ENCODE peak calls at places on chromosomes 13 and 19, in six cellular contexts. Z is psoas muscle, B is uterus, D is AG04450, O is heart left ventricle, N is cardiac fibroblast. V is an unnamed sample.

GRCh38 chr13:98853791-98854191 is 101.3 kb upstream of the SLC15A1 start:
- DNase-seq in O (no peak), D (no peak), Z (peak; percentile 58), B (no peak), N (peak; percentile 37), V (peak; percentile 68)

GRCh38 chr19:15297416-15298224 is 34.7 kb downstream of the BRD4 start:
- DNase-seq in D (peak; percentile 52), N (peak; percentile 37), Z (no peak), O (no peak), B (no peak), V (no peak)

GRCh38 chr19:16449330-16449961 is 22.3 kb downstream of the EPS15L1 start:
- DNase-seq in O (no peak), Z (no peak), N (peak; percentile 24), D (no peak), B (no peak), V (peak; percentile 81)

GRCh38 chr13:60646600-60646999 is 249.6 kb downstream of the TDRD3 start:
- DNase-seq in B (no peak), N (no peak), Z (no peak), D (no peak), O (no peak), V (no peak)

GRCh38 chr19:5206751-5207075 is 133.9 kb downstream of the PTPRS start:
- DNase-seq in D (no peak), N (no peak), O (no peak), B (no peak), Z (no peak), V (no peak)

GRCh38 chr13:84821261-84821660 is 939.0 kb upstream of the SLITRK1 start:
- DNase-seq in O (no peak), B (no peak), N (no peak), D (no peak), Z (no peak), V (no peak)

GRCh38 chr13:112079696-112080095 is 12.7 kb downstream of the SOX1 start:
- DNase-seq in O (no peak), D (no peak), B (no peak), Z (no peak), N (peak; percentile 5), V (no peak)

GRCh38 chr13:50412046-50412617 is 396.9 kb downstream of the KCNRG start:
- DNase-seq in N (no peak), D (no peak), B (no peak), Z (no peak), O (no peak), V (no peak)

GRCh38 chr13:97298816-97299215 is 76.7 kb downstream of the MBNL2 start:
- DNase-seq in N (no peak), O (no peak), D (no peak), B (no peak), Z (no peak), V (no peak)

GRCh38 chr19:44653977-44654784 is 10.5 kb downstream of the PVR start:
- DNase-seq in D (no peak), Z (peak; percentile 84), N (peak; percentile 67), O (peak; percentile 75), B (peak; percentile 43), V (peak; percentile 35)
- TF ChIP-seq CTCF in D (peak; percentile 56), Z (peak; percentile 63), N (peak; percentile 56), O (peak; percentile 68), B (peak; percentile 57), V (peak; percentile 83)

DNA sequence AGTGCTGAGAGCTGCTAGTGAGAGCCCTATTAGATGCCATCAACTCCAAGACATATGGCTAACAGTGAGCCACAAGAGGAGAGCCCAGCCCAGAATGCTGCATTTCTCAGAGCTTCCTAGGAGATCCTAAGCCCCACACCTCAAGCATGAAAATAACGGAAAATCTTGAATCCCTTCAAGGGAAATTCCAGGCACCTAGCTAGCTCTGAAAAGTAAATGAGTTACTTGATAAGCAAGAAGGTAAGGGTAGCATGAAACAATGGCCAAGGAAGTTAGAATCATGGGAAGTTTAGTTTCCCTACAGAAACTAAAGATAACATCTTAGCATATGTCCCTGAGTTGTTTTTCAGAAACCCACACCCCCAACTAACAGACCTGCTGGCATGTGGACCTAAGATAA is 301.1 kb upstream of the DACH1 start:
- DNase-seq in B (no peak), Z (no peak), N (no peak), O (no peak), D (no peak), V (no peak)
- H3K4me3 ChIP-seq in B (no peak overlapping the region), Z (no peak overlapping the region), N (no peak overlapping the region), O (no peak overlapping the region), D (no peak overlapping the region), V (no peak overlapping the region)

DNA sequence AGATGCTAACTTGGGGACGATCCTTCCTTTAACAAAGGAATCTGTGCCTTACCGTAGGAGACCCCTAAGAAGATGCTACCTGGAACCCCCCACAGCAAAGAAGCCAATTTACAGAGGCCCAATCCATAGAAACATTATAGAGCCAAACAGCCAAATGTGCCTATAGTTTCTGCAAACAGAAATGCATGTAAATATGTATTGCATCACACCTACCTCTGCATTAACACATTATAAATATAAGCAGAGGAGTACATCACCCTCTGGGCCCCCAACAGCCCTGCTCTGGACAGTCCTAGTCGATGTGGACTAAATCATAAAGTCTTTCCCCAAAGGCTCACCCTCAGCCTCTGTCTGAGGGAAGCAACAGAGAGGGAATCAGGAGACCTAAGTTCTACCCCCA is 25.8 kb downstream of the ZNF541 start:
- DNase-seq in N (no peak), Z (no peak), D (no peak), B (no peak), O (no peak), V (no peak)
- TF ChIP-seq CTCF in N (no peak), Z (no peak), D (no peak), B (no peak), O (no peak), V (no peak)

GRCh38 chr13:30576528-30576927 is 41.2 kb upstream of the USPL1 start:
- DNase-seq in B (no peak), O (peak; percentile 29), Z (no peak), D (no peak), N (peak; percentile 47), V (no peak)

GRCh38 chr13:30569901-30570576 is 47.7 kb upstream of the USPL1 start:
- DNase-seq in Z (no peak), B (peak; percentile 78), O (no peak), N (peak; percentile 91), D (peak; percentile 91), V (no peak)

GRCh38 chr13:30567072-30567471 is 50.6 kb upstream of the USPL1 start:
- DNase-seq in Z (no peak), N (no peak), B (no peak), O (no peak), D (no peak), V (no peak)

GRCh38 chr13:30577381-30577780 is 40.3 kb upstream of the USPL1 start:
- DNase-seq in B (no peak), Z (no peak), N (peak; percentile 78), D (peak; percentile 59), O (no peak), V (peak; percentile 55)

DNA sequence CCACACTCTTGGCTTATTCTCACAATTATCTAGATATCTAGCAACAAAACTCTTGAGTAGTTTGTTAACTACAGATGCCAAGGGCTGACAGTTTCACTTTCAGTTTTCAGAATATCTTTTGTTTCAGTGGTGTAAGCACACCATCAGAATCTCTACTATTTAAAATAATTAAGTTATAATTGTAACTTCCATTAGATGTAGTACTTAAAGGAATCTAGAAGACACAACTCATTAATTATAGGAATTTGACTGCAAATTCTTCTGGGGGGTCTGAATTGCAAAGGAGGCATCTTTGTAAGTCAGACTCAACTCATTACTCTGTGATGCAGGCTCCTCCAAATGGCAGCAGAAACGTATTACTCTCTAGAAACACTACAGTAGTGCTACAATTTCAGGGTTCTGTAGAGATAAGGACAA is 44.9 kb upstream of the USPL1 start:
- DNase-seq in Z (no peak), D (no peak), N (peak; percentile 67), B (no peak), O (no peak), V (no peak)
- H3K4me3 ChIP-seq in Z (peak overlapping the region; percentile 50), D (peak overlapping the region; percentile 40), N (peak overlapping the region; percentile 14), B (peak overlapping the region; percentile 35), O (peak overlapping the region; percentile 48), V (no peak overlapping the region)

DNA sequence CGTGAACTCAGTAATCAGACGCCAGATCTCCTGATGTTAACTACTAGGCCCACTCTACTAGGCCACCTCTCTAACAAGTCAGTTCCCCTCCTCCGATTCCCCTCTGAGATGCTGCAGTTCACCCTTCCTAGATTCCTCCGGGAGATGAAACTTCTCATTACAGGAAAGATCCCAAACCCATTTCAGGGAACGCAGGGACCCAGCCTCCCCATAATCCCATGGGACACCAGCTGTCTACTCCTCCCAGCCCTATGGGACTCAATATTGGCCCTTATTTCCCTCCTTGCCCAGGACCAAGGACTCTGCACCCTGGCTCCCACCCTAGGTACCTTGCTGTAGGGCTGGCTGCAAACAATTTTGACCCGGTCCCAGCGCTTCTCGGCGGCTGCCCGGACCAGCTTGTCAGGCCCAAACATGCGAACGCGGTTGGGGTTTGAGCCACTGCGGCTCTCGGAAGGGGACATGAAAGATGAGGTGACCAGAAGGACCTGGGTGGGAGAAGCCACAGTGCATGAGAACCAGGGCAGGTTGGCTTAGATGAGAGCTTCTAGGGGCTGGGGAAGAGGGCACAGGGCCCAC is 20.9 kb downstream of the XRCC1 start:
- DNase-seq in O (no peak), Z (no peak), N (no peak), D (no peak), B (no peak), V (no peak)
- TF ChIP-seq CTCF in O (no peak), Z (no peak), N (no peak), D (no peak), B (no peak), V (no peak)

GRCh38 chr19:19261350-19262189 is 11.5 kb downstream of the TM6SF2 start:
- DNase-seq in B (no peak), N (no peak), O (no peak), Z (no peak), D (no peak), V (no peak)
- H3K4me3 ChIP-seq in B (peak overlapping the region; percentile 23), N (no peak overlapping the region), O (peak overlapping the region; percentile 17), Z (peak overlapping the region; percentile 30), D (peak overlapping the region; percentile 32), V (no peak overlapping the region)

GRCh38 chr13:64470751-64471150 is 2759.4 kb downstream of the PCDH9 start:
- DNase-seq in O (no peak), B (no peak), N (no peak), D (no peak), Z (no peak), V (no peak)

DNA sequence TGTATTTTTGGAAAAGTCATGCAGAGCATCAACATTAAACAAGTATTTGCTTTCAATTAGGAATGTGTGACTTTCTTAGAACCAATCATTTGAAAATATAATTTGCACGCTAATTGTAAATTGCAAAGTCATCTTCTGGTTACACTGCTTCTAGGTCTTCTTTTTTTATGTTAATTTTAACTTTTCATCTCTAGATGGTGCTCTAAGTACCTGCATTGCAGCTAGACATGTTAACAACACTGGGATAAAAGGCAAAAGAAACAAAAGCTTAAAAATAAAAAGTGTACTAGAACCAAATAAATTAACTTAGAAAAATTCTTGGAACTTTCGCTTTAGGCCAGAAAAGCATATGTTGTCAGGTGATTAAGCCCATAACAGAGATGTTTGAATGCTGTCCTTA is 2758.2 kb downstream of the PCDH9 start:
- DNase-seq in N (peak; percentile 72), D (peak; percentile 11), B (no peak), Z (no peak), O (no peak), V (no peak)
- TF ChIP-seq CTCF in N (peak; percentile 47), D (peak; percentile 67), B (no peak), Z (peak; percentile 18), O (no peak), V (no peak)

V was measured in GM12864.